ENCODE peak calls at places on chromosomes 1 and 21, in ten cellular contexts. L is stimulated activated CD8-positive, alpha-beta memory T cell treated with anti-CD3 and anti-CD28 coated beads, Interleukin-15, amount 100 ng/mL, for 24 hours; E is left cardiac atrium; R is GOT3; G is mesendoderm; H is NCI-H446 treated with DMSO at 0.1 percent for 48 hours; Q is HT1080; A is NCI-H774; D is progenitor cell of endocrine pancreas; J is B cell. X is an unnamed sample.

GRCh38 chr1:111804736-111805135 is 49.0 kb downstream of the DDX20 start:
- DNase-seq in G (no peak), D (no peak), Q (no peak), L (no peak), E (no peak), H (peak; percentile 17), A (peak; percentile 33), R (no peak), J (no peak), X (no peak)

GRCh38 chr1:7299994-7300393 is 471.1 kb upstream of the VAMP3 start:
- DNase-seq in J (no peak), Q (peak; percentile 87), E (no peak), A (no peak), G (no peak), L (no peak), H (no peak), D (no peak), R (no peak), X (no peak)

GRCh38 chr1:16181887-16182719 is 26.2 kb upstream of the EPHA2 start:
- DNase-seq in Q (peak; percentile 97), L (no peak), H (no peak), E (peak; percentile 90), R (peak; percentile 45), G (peak; percentile 96), A (no peak), J (no peak), D (peak; percentile 57), X (no peak)

GRCh38 chr1:154548028-154548427 is 10.4 kb downstream of the UBE2Q1 start:
- DNase-seq in J (no peak), L (no peak), Q (no peak), G (no peak), R (no peak), H (no peak), A (no peak), E (no peak), D (no peak), X (no peak)

GRCh38 chr21:41601573-41602371 is 93.8 kb upstream of the TMPRSS2 start:
- DNase-seq in L (no peak), R (no peak), H (no peak), Q (no peak), J (no peak), G (no peak), D (no peak), E (no peak), A (no peak), X (no peak)

GRCh38 chr1:199167460-199167859 is 528.6 kb downstream of the PTPRC start:
- DNase-seq in J (no peak), H (no peak), G (no peak), R (no peak), A (no peak), Q (no peak), E (no peak), L (no peak), D (no peak), X (no peak)

GRCh38 chr1:201295861-201296260 is 12.6 kb downstream of the PKP1 start:
- DNase-seq in A (no peak), D (no peak), Q (peak; percentile 86), L (no peak), J (no peak), H (peak; percentile 46), G (no peak), R (no peak), E (no peak), X (no peak)

GRCh38 chr1:234607091-234608025 is 2.6 kb downstream of the IRF2BP2 start:
- DNase-seq in R (no peak), G (peak; percentile 75), L (no peak), H (no peak), J (no peak), Q (peak; percentile 64), D (no peak), A (peak; percentile 49), E (no peak), X (peak; percentile 57)

GRCh38 chr1:177302365-177303044 is 131.7 kb downstream of the BRINP2 start:
- DNase-seq in J (no peak), G (peak; percentile 7), D (no peak), E (peak; percentile 36), L (no peak), H (no peak), R (no peak), Q (peak; percentile 11), A (no peak), X (no peak)

GRCh38 chr1:94660994-94661393 is 119.4 kb upstream of the F3 start:
- DNase-seq in L (no peak), H (no peak), J (no peak), G (peak; percentile 94), Q (no peak), A (no peak), D (no peak), R (no peak), E (no peak), X (no peak)

GRCh38 chr1:111738133-111738435 is 1.1 kb downstream of the INKA2 start:
- DNase-seq in J (no peak), D (no peak), L (no peak), H (no peak), A (no peak), R (no peak), Q (no peak), E (no peak), G (no peak), X (no peak)

GRCh38 chr21:45613881-45614280 is 29.6 kb upstream of the PCBP3 start:
- DNase-seq in E (no peak), J (no peak), H (no peak), Q (no peak), R (no peak), L (no peak), D (no peak), A (no peak), G (no peak), X (no peak)

GRCh38 chr1:246280551-246280950 is 226.5 kb downstream of the SMYD3 start:
- DNase-seq in D (no peak), A (peak; percentile 42), R (no peak), H (no peak), L (no peak), Q (no peak), G (peak; percentile 29), E (no peak), J (no peak), X (no peak)

GRCh38 chr1:53328490-53329182 is 766 bp upstream of the LRP8 start:
- DNase-seq in L (no peak), G (peak; percentile 68), R (no peak), J (no peak), A (no peak), Q (no peak), E (no peak), D (no peak), H (no peak), X (no peak)